ENCODE peak calls at places on chromosomes 4 and X, in four cellular contexts. I, S, M and Q are unnamed samples. For H3K9me3, the result is how much of the 10 kb centered on the place peaks cover.

GRCh38 chr4:67549123-67549522 is 3.8 kb upstream of the CENPC start:
- DNase-seq in I (no peak), S (no peak), M (peak), Q (no peak)

GRCh38 chr4:118271788-118272187 is 81.0 kb downstream of the PRSS12 start:
- DNase-seq in I (no peak), S (no peak), M (no peak), Q (no peak)

GRCh38 chr4:71189471-71189870 is 149.3 kb upstream of the SLC4A4 start:
- DNase-seq in I (no peak), S (no peak), M (no peak), Q (no peak)

GRCh38 chr4:142875117-142875516 is 29.0 kb upstream of the INPP4B start:
- DNase-seq in I (no peak), S (no peak), M (no peak), Q (no peak)

GRCh38 chrX:143669395-143669794 is 33.5 kb upstream of the SLITRK4 start:
- DNase-seq in I (no peak), S (no peak), M (peak), Q (no peak)

GRCh38 chr4:38069271-38069760 is 109.1 kb downstream of the PTTG2 start:
- DNase-seq in I (no peak), S (peak), M (peak), Q (peak)

GRCh38 chr4:102299708-102300107 is 45.6 kb downstream of the SLC39A8 start:
- DNase-seq in I (peak), S (no peak), M (peak), Q (peak)

GRCh38 chrX:150405576-150405975 is 42.5 kb downstream of the MAMLD1 start:
- DNase-seq in I (no peak), S (no peak), M (no peak), Q (no peak)

GRCh38 chr4:123559955-123560669 is 163.5 kb downstream of the SPRY1 start:
- DNase-seq in I (no peak), S (no peak), M (no peak), Q (no peak)

GRCh38 chr4:129232627-129233337 is 136.8 kb downstream of the C4orf33 start:
- DNase-seq in I (no peak), S (no peak), M (no peak), Q (no peak)

GRCh38 chr4:76655566-76656479 is 220.8 kb downstream of the SHROOM3 start:
- DNase-seq in I (no peak), S (no peak), M (no peak), Q (no peak)

GRCh38 chr4:57163530-57164459 is 53.6 kb upstream of the IGFBP7 start:
- DNase-seq in I (peak), S (peak), M (peak), Q (peak)

GRCh38 chrX:119686087-119686639 is 6.8 kb downstream of the SEPTIN6 start:
- DNase-seq in I (no peak), S (no peak), M (peak), Q (no peak)

GRCh38 chrX:104310084-104310483 is 55.4 kb upstream of the ESX1 start:
- DNase-seq in I (no peak), S (no peak), M (no peak), Q (no peak)

GRCh38 chr4:156560701-156561100 is 410.9 kb downstream of the PDGFC start:
- DNase-seq in I (no peak), S (no peak), M (no peak), Q (no peak)

GRCh38 chrX:103344606-103345005 is 11.7 kb upstream of the TCEAL9 start:
- DNase-seq in I (no peak), S (no peak), M (no peak), Q (no peak)

GRCh38 chr4:15410750-15411149 is 17.1 kb upstream of the C1QTNF7 start:
- DNase-seq in I (peak), S (no peak), M (peak), Q (no peak)

DNA sequence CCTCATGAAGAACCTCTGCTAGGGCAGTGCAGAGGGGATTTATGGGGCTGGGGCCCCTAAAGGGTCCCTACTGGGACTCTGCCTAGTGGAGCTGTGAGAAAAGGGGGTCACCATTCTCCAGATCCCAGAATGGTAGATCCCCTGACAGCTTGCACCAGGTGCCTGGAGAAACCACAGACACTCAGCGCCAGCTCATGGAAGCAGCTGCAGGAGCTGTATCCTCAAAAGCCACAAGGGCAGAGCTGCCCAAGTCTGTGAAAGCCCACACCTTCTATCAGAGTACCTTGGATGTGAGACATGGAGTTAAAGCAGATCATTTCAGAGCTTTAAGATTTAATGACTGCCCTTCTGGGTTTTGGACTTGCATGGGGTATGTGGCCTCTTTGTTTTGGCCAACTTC is 38.6 kb downstream of the MAP9 start:
- DNase-seq in I (no peak), S (no peak), M (no peak), Q (no peak)
- H3K9me3 ChIP-seq in I (under half), S (under half), M (under half), Q (under half)

DNA sequence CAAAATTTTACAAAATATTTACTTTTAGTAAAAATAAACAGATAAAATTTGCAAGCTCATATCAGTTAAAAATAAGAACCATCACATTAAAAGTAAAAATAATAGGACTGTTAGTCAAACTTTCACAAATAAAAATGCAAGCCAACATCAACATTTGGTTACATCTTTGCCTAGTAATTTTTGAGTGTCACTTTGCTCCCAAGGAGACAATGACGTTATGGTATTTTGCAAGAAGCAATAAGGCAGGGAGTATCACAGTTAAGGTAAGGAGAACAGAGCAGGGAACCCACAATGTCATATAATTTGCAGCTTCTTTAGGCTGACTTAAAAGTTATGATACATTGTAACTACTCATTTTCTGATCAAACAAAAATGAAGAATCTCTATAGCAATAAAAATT is 98.7 kb downstream of the ATP8A1 start:
- DNase-seq in I (no peak), S (no peak), M (no peak), Q (no peak)
- H3K9me3 ChIP-seq in I (under half), S (under half), M (under half), Q (under half)

DNA sequence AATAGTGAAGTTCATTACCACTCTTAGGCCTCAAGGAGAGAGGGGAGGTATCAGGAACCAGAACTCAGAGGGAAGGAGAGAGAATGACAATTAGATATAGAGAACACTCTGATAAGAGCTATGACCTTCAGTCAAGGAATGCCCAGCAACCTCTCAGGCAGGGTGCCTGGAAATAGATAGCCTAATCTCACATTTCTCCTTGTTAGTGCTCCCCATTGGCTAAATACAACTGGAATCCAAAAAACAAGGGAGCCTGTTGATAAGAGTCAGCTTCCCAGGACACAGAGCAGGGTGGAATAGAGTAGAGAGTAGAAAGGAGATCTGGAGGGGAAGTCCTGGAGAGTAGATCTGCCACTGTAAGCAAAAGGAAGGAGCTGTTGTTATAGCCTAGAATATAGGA is 62.1 kb downstream of the DCX start:
- DNase-seq in I (no peak), S (no peak), M (no peak), Q (no peak)
- H3K9me3 ChIP-seq in I (under half), S (under half), M (under half), Q (under half)

GRCh38 chrX:41209853-41210252 is 124.1 kb upstream of the DDX3X start:
- DNase-seq in I (no peak), S (no peak), M (no peak), Q (no peak)
- H3K9me3 ChIP-seq in I (under half), S (under half), M (under half), Q (under half)

GRCh38 chrX:71607488-71607887 is 10.8 kb downstream of the CXCR3 start:
- DNase-seq in I (no peak), S (no peak), M (no peak), Q (no peak)
- H3K9me3 ChIP-seq in I (under half), S (under half), M (under half), Q (under half)